ENCODE peak calls at places on chromosomes 6 and 20, in five cellular contexts. L is HL-60; G is prostate gland; V is naive thymus-derived CD8-positive, alpha-beta T cell; M is NCI-H1105. Z is an unnamed sample.

GRCh38 chr6:122400121-122400450 is 634 bp downstream of the HSF2 start:
- DNase-seq in M (no peak), V (no peak), G (no peak), L (peak), Z (no peak)

GRCh38 chr6:11744753-11745152 is 33.9 kb downstream of the ADTRP start:
- DNase-seq in V (no peak), G (no peak), L (no peak), M (no peak), Z (no peak)

GRCh38 chr20:251352-251751 is 6.2 kb upstream of the DEFB132 start:
- DNase-seq in M (no peak), V (no peak), L (no peak), G (no peak), Z (no peak)

GRCh38 chr20:1229541-1229940 is 3.7 kb downstream of the RAD21L1 start:
- DNase-seq in G (no peak), V (no peak), L (no peak), M (no peak), Z (no peak)

GRCh38 chr20:1533059-1533458 is 24.4 kb downstream of the SIRPD start:
- DNase-seq in M (no peak), L (peak), G (no peak), V (no peak), Z (no peak)

GRCh38 chr6:52049252-52050050 is 38.0 kb downstream of the PKHD1 start:
- DNase-seq in G (no peak), M (peak), L (no peak), V (no peak), Z (peak)

GRCh38 chr6:158338311-158339112 is 26.2 kb downstream of the TULP4 start:
- DNase-seq in L (no peak), M (peak), G (no peak), V (no peak), Z (no peak)

GRCh38 chr6:163413345-163414116 is 987 bp upstream of the QKI start:
- DNase-seq in G (peak), L (peak), V (peak), M (peak), Z (peak)

GRCh38 chr6:15431762-15432495 is 186.1 kb downstream of the JARID2 start:
- DNase-seq in V (no peak), G (no peak), L (no peak), M (no peak), Z (no peak)

GRCh38 chr6:77231438-77232305 is 231.6 kb downstream of the HTR1B start:
- DNase-seq in L (no peak), M (no peak), V (no peak), G (no peak), Z (no peak)

GRCh38 chr20:25699914-25700313 is 3.3 kb upstream of the ZNF337 start:
- DNase-seq in V (no peak), G (no peak), M (no peak), L (no peak), Z (no peak)

GRCh38 chr20:20407891-20408805 is 40.2 kb downstream of the INSM1 start:
- DNase-seq in V (no peak), M (peak), L (no peak), G (no peak), Z (peak)

GRCh38 chr20:35144694-35145093 is 2.4 kb downstream of the EDEM2 start:
- DNase-seq in M (no peak), L (peak), G (no peak), V (no peak), Z (no peak)

GRCh38 chr6:116405663-116406329 is 35.0 kb downstream of the DSE start:
- DNase-seq in G (no peak), L (no peak), V (no peak), M (no peak), Z (no peak)

GRCh38 chr20:62156592-62157386 is 13.2 kb downstream of the SS18L1 start:
- DNase-seq in M (no peak), L (peak), V (peak), G (peak), Z (peak)

GRCh38 chr6:18506387-18507017 is 119.4 kb downstream of the RNF144B start:
- DNase-seq in L (no peak), M (no peak), G (no peak), V (no peak), Z (no peak)

GRCh38 chr20:11604339-11604738 is 313.4 kb upstream of the BTBD3 start:
- DNase-seq in V (no peak), L (no peak), G (no peak), M (no peak), Z (no peak)

GRCh38 chr20:20318318-20319161 is 49.4 kb upstream of the INSM1 start:
- DNase-seq in V (no peak), G (no peak), M (no peak), L (peak), Z (no peak)

GRCh38 chr6:155311076-155311475 is 3.2 kb downstream of the TFB1M start:
- DNase-seq in V (no peak), M (peak), L (no peak), G (no peak), Z (peak)

GRCh38 chr6:42889815-42890214 is 10.4 kb downstream of the RPL7L1 start:
- DNase-seq in V (no peak), G (no peak), M (no peak), L (peak), Z (no peak)

GRCh38 chr20:63006611-63007471 is at the start of gene BHLHE23:
- DNase-seq in V (no peak), L (no peak), G (no peak), M (peak), Z (peak)